ENCODE peak calls at places on chromosomes 5 and 9, in six cellular contexts. R is OCI-LY7; A is fibroblast of the aortic adventitia; Y is HCT116; D is endothelial cell of umbilical vein; U is CD8-positive, alpha-beta T cell. M is an unnamed sample.

GRCh38 chr9:93612052-93612795 is 35.8 kb downstream of the PHF2 start:
- DNase-seq in R (no peak), A (no peak), Y (no peak), D (peak; percentile 9), U (no peak), M (no peak)

GRCh38 chr5:92492908-92493307 is 1088.1 kb downstream of the NR2F1-AS1 start:
- DNase-seq in R (no peak), A (no peak), Y (no peak), D (no peak), U (no peak), M (no peak)

GRCh38 chr9:86282979-86283535 is 719 bp upstream of the ISCA1 start:
- DNase-seq in R (no peak), A (peak; percentile 90), Y (no peak), D (no peak), U (no peak), M (no peak)

GRCh38 chr9:6383551-6384225 is 29.3 kb upstream of the UHRF2 start:
- DNase-seq in R (no peak), A (peak; percentile 88), Y (no peak), D (no peak), U (no peak), M (no peak)

GRCh38 chr9:137333016-137333726 is 31.1 kb upstream of the NRARP start:
- DNase-seq in R (no peak), A (no peak), Y (no peak), D (no peak), U (no peak), M (no peak)

GRCh38 chr9:107749787-107750444 is 260.3 kb upstream of the KLF4 start:
- DNase-seq in R (no peak), A (peak; percentile 98), Y (peak; percentile 85), D (peak; percentile 84), U (no peak), M (no peak)

GRCh38 chr9:14258156-14258555 is 55.8 kb downstream of the NFIB start:
- DNase-seq in R (no peak), A (no peak), Y (no peak), D (no peak), U (no peak), M (no peak)

GRCh38 chr9:81490605-81491331 is 198.6 kb downstream of the TLE1 start:
- DNase-seq in R (no peak), A (peak; percentile 75), Y (peak; percentile 2), D (peak; percentile 68), U (no peak), M (no peak)

GRCh38 chr9:127611796-127612790 is at the start of gene STXBP1:
- DNase-seq in R (peak; percentile 90), A (peak; percentile 78), Y (peak; percentile 51), D (peak; percentile 82), U (peak; percentile 80), M (peak; percentile 69)

GRCh38 chr9:3288686-3289085 is 237.1 kb downstream of the RFX3 start:
- DNase-seq in R (no peak), A (no peak), Y (no peak), D (no peak), U (no peak), M (no peak)

GRCh38 chr5:2186472-2187015 is 303.8 kb upstream of the IRX4 start:
- DNase-seq in R (no peak), A (no peak), Y (no peak), D (no peak), U (no peak), M (no peak)

GRCh38 chr9:118366228-118366627 is 662.0 kb downstream of the TLR4 start:
- DNase-seq in R (no peak), A (no peak), Y (no peak), D (no peak), U (no peak), M (no peak)

GRCh38 chr5:171424726-171425125 is 5.3 kb downstream of the FGF18 start:
- DNase-seq in R (no peak), A (no peak), Y (no peak), D (no peak), U (no peak), M (no peak)

GRCh38 chr5:66410056-66410455 is 186.1 kb upstream of the MAST4 start:
- DNase-seq in R (no peak), A (no peak), Y (no peak), D (no peak), U (no peak), M (no peak)

GRCh38 chr9:94443039-94443722 is 111.7 kb upstream of the PCAT7 start:
- DNase-seq in R (no peak), A (no peak), Y (no peak), D (no peak), U (no peak), M (no peak)

GRCh38 chr5:143262393-143263174 is 140.9 kb downstream of the NR3C1 start:
- DNase-seq in R (no peak), A (peak; percentile 93), Y (peak; percentile 44), D (peak; percentile 54), U (no peak), M (no peak)

GRCh38 chr5:9838906-9839305 is 208.8 kb upstream of the TAS2R1 start:
- DNase-seq in R (no peak), A (no peak), Y (no peak), D (no peak), U (no peak), M (no peak)

GRCh38 chr9:93089481-93089991 is 6.5 kb upstream of the CARD19 start:
- DNase-seq in R (no peak), A (no peak), Y (no peak), D (no peak), U (no peak), M (no peak)

GRCh38 chr5:181217111-181217804 is 5.8 kb upstream of the TRIM41 start:
- DNase-seq in R (peak; percentile 82), A (peak; percentile 39), Y (no peak), D (peak; percentile 47), U (peak; percentile 81), M (peak; percentile 74)

GRCh38 chr5:179467441-179467840 is 82.9 kb upstream of the RUFY1 start:
- DNase-seq in R (no peak), A (no peak), Y (no peak), D (no peak), U (no peak), M (no peak)

GRCh38 chr9:116032683-116033440 is 120.7 kb upstream of the PAPPA start:
- DNase-seq in R (no peak), A (no peak), Y (no peak), D (no peak), U (no peak), M (no peak)

GRCh38 chr9:35910613-35911488 is 1.6 kb downstream of the SPAAR start:
- DNase-seq in R (peak; percentile 67), A (peak; percentile 69), Y (peak; percentile 66), D (peak; percentile 86), U (peak; percentile 43), M (peak; percentile 52)

GRCh38 chr9:106467113-106467846 is 395.7 kb upstream of the ZNF462 start:
- DNase-seq in R (no peak), A (no peak), Y (no peak), D (no peak), U (no peak), M (peak; percentile 28)

GRCh38 chr9:97863314-97863713 is 10.3 kb downstream of the FOXE1 start:
- DNase-seq in R (no peak), A (no peak), Y (no peak), D (no peak), U (no peak), M (no peak)

GRCh38 chr5:56270568-56271392 is 37.6 kb upstream of the ANKRD55 start:
- DNase-seq in R (peak; percentile 78), A (peak; percentile 85), Y (peak; percentile 62), D (peak; percentile 90), U (peak; percentile 58), M (peak; percentile 51)
- H3K4me3 ChIP-seq in R (no peak overlapping the region), A (no peak overlapping the region), Y (no peak overlapping the region), D (no peak overlapping the region), U (no peak overlapping the region), M (no peak overlapping the region)

DNA sequence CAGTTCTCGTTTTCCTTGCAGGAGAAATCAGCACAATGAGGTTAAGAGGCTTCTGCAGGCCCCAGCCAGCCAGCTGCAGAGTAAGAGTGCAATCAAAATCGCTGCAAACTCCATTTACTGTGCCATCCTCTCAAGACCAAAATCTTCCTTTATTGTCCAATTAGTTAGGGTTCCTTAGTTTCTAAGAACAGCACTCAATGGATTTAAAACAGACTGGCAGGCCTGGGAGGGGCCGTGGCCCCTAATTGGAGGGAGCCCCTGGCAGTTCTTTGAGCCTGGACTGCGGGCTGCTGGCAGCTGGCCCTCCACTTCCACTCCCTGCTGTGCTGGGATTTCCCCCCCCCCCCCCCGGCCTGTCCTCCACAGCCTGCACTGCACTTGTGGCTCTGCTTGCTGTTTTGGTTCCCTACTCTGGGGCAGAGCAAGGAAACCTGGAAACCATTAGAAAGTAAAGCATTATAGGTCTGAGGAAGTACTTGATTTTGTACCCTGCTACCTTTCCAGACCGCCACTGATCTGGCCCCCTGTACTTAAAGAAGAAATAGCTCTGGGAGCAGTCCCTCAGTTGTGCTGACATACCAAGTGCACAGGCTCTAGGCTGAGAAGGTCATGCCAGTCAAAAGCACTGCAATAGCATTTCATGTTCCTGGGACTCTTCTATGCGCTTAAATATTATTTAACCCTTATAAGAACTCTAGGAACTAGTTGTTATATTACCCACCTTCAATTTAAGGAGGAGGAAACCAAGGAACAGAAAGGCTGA is 129.0 kb downstream of the APBA1 start:
- DNase-seq in R (no peak), A (peak; percentile 4), Y (no peak), D (no peak), U (no peak), M (no peak)
- H3K4me3 ChIP-seq in R (no peak overlapping the region), A (no peak overlapping the region), Y (no peak overlapping the region), D (no peak overlapping the region), U (no peak overlapping the region), M (no peak overlapping the region)

DNA sequence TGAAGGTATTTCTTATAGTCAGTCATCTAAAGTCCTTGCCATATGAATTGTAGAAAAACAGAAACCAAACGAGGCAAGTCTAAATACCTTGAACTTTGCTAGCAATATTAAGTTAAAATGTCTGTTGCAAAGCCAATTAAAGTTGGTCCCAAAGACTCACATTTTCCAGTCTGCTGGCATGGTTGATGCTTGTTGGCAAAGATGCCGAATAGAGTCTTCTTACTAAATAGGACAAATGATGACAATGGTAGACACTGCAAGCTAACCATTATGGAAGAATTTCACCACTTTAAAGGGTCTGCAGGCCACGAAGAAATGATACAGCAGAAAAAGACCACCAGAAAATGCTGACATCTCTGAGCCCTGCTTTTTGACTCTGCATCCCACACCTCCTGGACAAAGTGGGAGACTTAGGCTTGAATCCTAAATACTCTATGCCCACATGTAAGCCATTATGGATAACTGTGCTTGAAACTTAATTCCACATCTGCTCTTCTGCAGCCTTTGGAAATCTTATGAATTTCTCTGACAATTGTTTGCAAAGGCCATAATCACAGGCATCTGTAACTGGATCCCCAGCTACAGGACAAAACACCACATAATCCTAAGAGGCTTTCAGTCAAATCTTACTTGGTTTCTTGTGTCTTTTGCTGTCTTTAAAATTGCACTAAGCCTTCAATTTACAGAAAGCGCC is 61.3 kb downstream of the LHFPL2 start:
- DNase-seq in R (no peak), A (peak; percentile 25), Y (no peak), D (no peak), U (no peak), M (no peak)
- H3K4me3 ChIP-seq in R (no peak overlapping the region), A (no peak overlapping the region), Y (no peak overlapping the region), D (no peak overlapping the region), U (no peak overlapping the region), M (no peak overlapping the region)

GRCh38 chr5:95284512-95285405 is at the start of gene MCTP1:
- DNase-seq in R (no peak), A (peak; percentile 1), Y (no peak), D (peak; percentile 21), U (no peak), M (no peak)

GRCh38 chr5:95281211-95281610 is 3.7 kb downstream of the MCTP1 start:
- DNase-seq in R (no peak), A (peak; percentile 7), Y (peak; percentile 69), D (no peak), U (no peak), M (no peak)

GRCh38 chr5:95283761-95284511 is 958 bp downstream of the MCTP1 start:
- DNase-seq in R (no peak), A (no peak), Y (no peak), D (peak; percentile 28), U (no peak), M (peak; percentile 12)

GRCh38 chr5:95283022-95283615 is 1.8 kb downstream of the MCTP1 start:
- DNase-seq in R (no peak), A (no peak), Y (no peak), D (peak; percentile 13), U (no peak), M (no peak)

GRCh38 chr5:95285406-95285761 is 490 bp upstream of the MCTP1 start:
- DNase-seq in R (no peak), A (peak; percentile 8), Y (no peak), D (peak; percentile 5), U (no peak), M (no peak)
- H3K4me3 ChIP-seq in R (no peak overlapping the region), A (peak overlapping the region; percentile 15), Y (peak overlapping the region; percentile 43), D (peak overlapping the region; percentile 27), U (no peak overlapping the region), M (no peak overlapping the region)

M was measured in Jurkat, Clone E6-1.